ENCODE peak calls at places on chromosomes 16 and 17, in five cellular contexts. One of them, this sample, is unnamed.

GRCh38 chr17:33651631-33652030 is 358.5 kb upstream of the ASIC2 start:
- DNase-seq in A673: peak; percentile 1
- DNase-seq in PC-9: no peak
- DNase-seq in GM23338: peak; percentile 78
- DNase-seq in keratinocyte: no peak
- DNase-seq in this sample: no peak

GRCh38 chr17:40460585-40460975 is 17.3 kb downstream of the IGFBP4 start:
- DNase-seq in A673: peak; percentile 47
- DNase-seq in PC-9: no peak
- DNase-seq in GM23338: no peak
- DNase-seq in keratinocyte: no peak
- DNase-seq in this sample: no peak

GRCh38 chr16:12801511-12802042 is 2.1 kb downstream of the CPPED1 start:
- DNase-seq in A673: no peak
- DNase-seq in PC-9: peak; percentile 98
- DNase-seq in GM23338: no peak
- DNase-seq in keratinocyte: no peak
- DNase-seq in this sample: no peak

GRCh38 chr16:27281285-27281684 is 12.7 kb upstream of the NSMCE1 start:
- DNase-seq in A673: no peak
- DNase-seq in PC-9: no peak
- DNase-seq in GM23338: peak; percentile 23
- DNase-seq in keratinocyte: no peak
- DNase-seq in this sample: no peak

GRCh38 chr16:54473201-54473993 is 186.8 kb upstream of the IRX3 start:
- DNase-seq in A673: no peak
- DNase-seq in PC-9: no peak
- DNase-seq in GM23338: no peak
- DNase-seq in keratinocyte: no peak
- DNase-seq in this sample: no peak

GRCh38 chr16:86227801-86228200 is 282.5 kb upstream of the FOXF1 start:
- DNase-seq in A673: no peak
- DNase-seq in PC-9: no peak
- DNase-seq in GM23338: no peak
- DNase-seq in keratinocyte: no peak
- DNase-seq in this sample: no peak

GRCh38 chr17:79065105-79065670 is 9.4 kb upstream of the ENGASE start:
- DNase-seq in A673: peak; percentile 63
- DNase-seq in PC-9: no peak
- DNase-seq in GM23338: peak; percentile 77
- DNase-seq in keratinocyte: no peak
- DNase-seq in this sample: no peak

GRCh38 chr16:75251280-75252048 is at the start of gene BCAR1:
- DNase-seq in A673: peak; percentile 89
- DNase-seq in PC-9: peak; percentile 68
- DNase-seq in GM23338: peak; percentile 95
- DNase-seq in keratinocyte: no peak
- DNase-seq in this sample: no peak

GRCh38 chr16:85126731-85127662 is 14.7 kb upstream of the CIBAR2 start:
- DNase-seq in A673: peak; percentile 86
- DNase-seq in PC-9: no peak
- DNase-seq in GM23338: peak; percentile 75
- DNase-seq in keratinocyte: no peak
- DNase-seq in this sample: no peak

GRCh38 chr17:42422958-42423712 is at the start of gene CAVIN1:
- DNase-seq in A673: peak; percentile 87
- DNase-seq in PC-9: peak; percentile 82
- DNase-seq in GM23338: peak; percentile 99
- DNase-seq in keratinocyte: peak; percentile 75
- DNase-seq in this sample: no peak

GRCh38 chr17:42424991-42425610 is 2.0 kb upstream of the CAVIN1 start:
- DNase-seq in A673: no peak
- DNase-seq in PC-9: no peak
- DNase-seq in GM23338: no peak
- DNase-seq in keratinocyte: no peak
- DNase-seq in this sample: no peak

GRCh38 chr17:42423766-42424165 is 710 bp upstream of the CAVIN1 start:
- DNase-seq in A673: no peak
- DNase-seq in PC-9: no peak
- DNase-seq in GM23338: no peak
- DNase-seq in keratinocyte: no peak
- DNase-seq in this sample: no peak

GRCh38 chr17:42421479-42422332 is 1.4 kb downstream of the CAVIN1 start:
- DNase-seq in A673: no peak
- DNase-seq in PC-9: no peak
- DNase-seq in GM23338: peak; percentile 55
- DNase-seq in keratinocyte: no peak
- DNase-seq in this sample: no peak

DNA sequence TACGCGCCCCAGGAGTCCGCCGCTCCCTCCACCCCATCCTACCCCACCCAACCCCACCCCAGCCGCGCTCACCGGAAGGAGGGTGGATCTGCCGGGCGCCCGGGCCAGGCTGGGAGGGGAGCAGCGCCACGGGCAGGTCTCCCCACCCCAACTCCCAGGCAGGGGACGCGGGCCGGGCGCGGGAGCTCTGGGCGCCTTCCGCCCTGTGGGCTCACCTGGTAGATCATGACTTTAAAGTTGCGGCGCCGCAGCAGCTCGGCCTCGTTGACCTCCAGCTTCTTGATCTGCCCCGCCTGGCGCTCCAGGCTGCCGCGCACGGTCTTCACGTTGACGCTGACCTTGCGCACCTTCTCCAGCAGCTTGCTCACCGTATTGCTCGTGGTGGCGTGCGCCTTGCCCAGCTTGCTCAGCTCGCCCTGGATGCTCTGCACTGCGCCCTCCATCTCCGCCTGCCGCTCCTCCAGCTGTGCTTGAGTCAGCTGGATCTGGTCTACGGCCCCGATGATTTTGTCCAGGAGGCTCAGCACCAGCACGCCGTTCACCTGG is 571 bp downstream of the CAVIN1 start:
- DNase-seq in A673: no peak
- DNase-seq in PC-9: peak; percentile 56
- DNase-seq in GM23338: peak; percentile 70
- DNase-seq in keratinocyte: no peak
- DNase-seq in this sample: no peak
- TF ChIP-seq EZH2 in A673: no peak
- TF ChIP-seq EZH2 in PC-9: no peak
- TF ChIP-seq EZH2 in GM23338: no peak
- TF ChIP-seq EZH2 in keratinocyte: no peak
- TF ChIP-seq EZH2 in this sample: no peak

GRCh38 chr17:41731836-41732235 is 2.6 kb downstream of the HAP1 start:
- DNase-seq in A673: no peak
- DNase-seq in PC-9: no peak
- DNase-seq in GM23338: no peak
- DNase-seq in keratinocyte: no peak
- DNase-seq in this sample: no peak
- TF ChIP-seq EZH2 in A673: no peak
- TF ChIP-seq EZH2 in PC-9: no peak
- TF ChIP-seq EZH2 in GM23338: no peak
- TF ChIP-seq EZH2 in keratinocyte: no peak
- TF ChIP-seq EZH2 in this sample: no peak

GRCh38 chr16:3170440-3171180 is 17.4 kb upstream of the OR1F1 start:
- DNase-seq in A673: no peak
- DNase-seq in PC-9: no peak
- DNase-seq in GM23338: peak; percentile 87
- DNase-seq in keratinocyte: no peak
- DNase-seq in this sample: no peak
- TF ChIP-seq EZH2 in A673: no peak
- TF ChIP-seq EZH2 in PC-9: no peak
- TF ChIP-seq EZH2 in GM23338: no peak
- TF ChIP-seq EZH2 in keratinocyte: no peak
- TF ChIP-seq EZH2 in this sample: no peak

GRCh38 chr17:75652934-75653549 is 13.9 kb downstream of the RECQL5 start:
- DNase-seq in A673: peak; percentile 62
- DNase-seq in PC-9: no peak
- DNase-seq in GM23338: peak; percentile 84
- DNase-seq in keratinocyte: no peak
- DNase-seq in this sample: no peak
- TF ChIP-seq EZH2 in A673: no peak
- TF ChIP-seq EZH2 in PC-9: no peak
- TF ChIP-seq EZH2 in GM23338: no peak
- TF ChIP-seq EZH2 in keratinocyte: no peak
- TF ChIP-seq EZH2 in this sample: no peak

GRCh38 chr17:73642659-73643011 is 1.6 kb downstream of the SDK2 start:
- DNase-seq in A673: no peak
- DNase-seq in PC-9: no peak
- DNase-seq in GM23338: no peak
- DNase-seq in keratinocyte: no peak
- DNase-seq in this sample: no peak

GRCh38 chr17:73644145-73645049 is at the start of gene SDK2:
- DNase-seq in A673: no peak
- DNase-seq in PC-9: no peak
- DNase-seq in GM23338: peak; percentile 49
- DNase-seq in keratinocyte: no peak
- DNase-seq in this sample: no peak

GRCh38 chr17:73643846-73644144 is 450 bp downstream of the SDK2 start:
- DNase-seq in A673: no peak
- DNase-seq in PC-9: no peak
- DNase-seq in GM23338: no peak
- DNase-seq in keratinocyte: no peak
- DNase-seq in this sample: no peak

GRCh38 chr17:73641779-73642580 is 2.3 kb downstream of the SDK2 start:
- DNase-seq in A673: peak; percentile 71
- DNase-seq in PC-9: no peak
- DNase-seq in GM23338: no peak
- DNase-seq in keratinocyte: no peak
- DNase-seq in this sample: no peak

DNA sequence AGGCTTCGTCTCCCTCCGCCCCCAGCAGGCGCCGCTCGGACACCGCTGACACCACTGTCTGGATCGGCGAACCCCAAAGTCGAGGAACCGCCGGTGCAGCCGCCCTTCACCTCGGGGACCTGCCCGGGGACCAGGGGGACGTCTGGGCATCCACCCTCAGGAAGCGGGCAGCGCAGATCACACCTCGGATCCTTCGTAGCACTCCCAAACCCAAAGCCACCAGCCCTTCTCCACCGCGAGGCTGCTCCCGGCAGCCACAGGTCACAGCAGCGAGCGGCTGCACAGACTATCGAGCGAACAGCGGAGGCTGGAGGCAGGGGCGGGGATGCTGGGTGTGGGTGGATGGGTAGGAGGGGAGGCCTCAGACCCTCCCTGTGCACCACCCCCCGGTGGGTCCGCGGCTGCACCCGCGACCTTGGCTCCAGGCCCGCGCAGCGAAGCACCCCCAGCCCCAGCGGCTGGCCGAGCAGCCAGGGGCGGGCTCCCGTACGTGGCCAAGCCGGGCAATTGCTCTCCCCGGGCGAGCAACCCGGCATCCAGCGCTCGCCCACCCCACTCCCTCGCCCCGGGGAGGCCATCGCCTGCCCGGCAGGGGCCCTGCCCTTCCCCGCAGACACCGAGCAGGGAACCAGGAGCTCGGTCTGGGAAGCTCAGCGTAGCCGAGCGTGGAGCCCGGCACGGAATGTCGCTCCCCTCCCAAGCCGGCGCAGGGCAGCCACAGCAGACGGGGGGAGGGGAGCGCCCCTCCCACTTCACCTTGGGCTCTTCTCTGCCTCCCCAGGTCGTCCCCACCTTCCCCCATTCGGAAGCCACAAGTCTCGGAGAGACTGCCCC is 1.0 kb downstream of the SDK2 start:
- DNase-seq in A673: peak; percentile 21
- DNase-seq in PC-9: no peak
- DNase-seq in GM23338: peak; percentile 61
- DNase-seq in keratinocyte: no peak
- DNase-seq in this sample: no peak
- TF ChIP-seq EZH2 in A673: peak; percentile 86
- TF ChIP-seq EZH2 in PC-9: no peak
- TF ChIP-seq EZH2 in GM23338: peak; percentile 61
- TF ChIP-seq EZH2 in keratinocyte: no peak
- TF ChIP-seq EZH2 in this sample: no peak

DNA sequence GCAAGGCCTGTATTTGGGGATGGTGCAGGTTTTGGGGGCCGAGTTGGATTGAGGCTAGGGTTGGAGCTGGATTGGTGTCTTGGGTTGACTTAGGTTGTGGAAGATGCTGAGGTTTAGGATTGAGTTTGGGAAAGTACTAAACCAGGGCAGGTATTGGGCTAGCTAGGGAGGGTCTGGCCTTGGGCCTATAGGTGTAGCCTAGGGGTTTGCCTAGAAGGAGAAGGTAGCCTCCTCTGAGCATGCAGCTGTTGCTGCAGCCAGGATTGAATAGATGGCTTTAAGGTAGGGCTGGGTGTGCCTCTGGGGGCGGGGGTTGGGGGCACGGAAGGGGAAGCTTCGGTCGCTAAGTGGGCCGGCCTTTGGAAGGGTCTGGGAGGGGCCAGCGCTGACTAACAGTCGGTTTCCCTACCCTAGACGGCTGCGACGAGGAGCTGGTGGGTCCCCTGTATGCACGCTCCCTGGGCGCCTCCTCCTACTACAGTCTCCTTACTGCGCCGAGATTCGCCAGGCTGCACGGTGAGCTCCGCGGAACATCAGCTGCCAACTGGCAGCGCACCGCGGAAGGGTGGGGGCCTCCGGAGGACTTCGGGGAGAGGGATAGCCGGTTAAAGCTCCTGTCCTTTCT is 1.2 kb downstream of the CNTNAP1 start:
- DNase-seq in A673: no peak
- DNase-seq in PC-9: no peak
- DNase-seq in GM23338: peak; percentile 77
- DNase-seq in keratinocyte: no peak
- DNase-seq in this sample: no peak
- TF ChIP-seq EZH2 in A673: no peak
- TF ChIP-seq EZH2 in PC-9: no peak
- TF ChIP-seq EZH2 in GM23338: no peak
- TF ChIP-seq EZH2 in keratinocyte: no peak
- TF ChIP-seq EZH2 in this sample: no peak

DNA sequence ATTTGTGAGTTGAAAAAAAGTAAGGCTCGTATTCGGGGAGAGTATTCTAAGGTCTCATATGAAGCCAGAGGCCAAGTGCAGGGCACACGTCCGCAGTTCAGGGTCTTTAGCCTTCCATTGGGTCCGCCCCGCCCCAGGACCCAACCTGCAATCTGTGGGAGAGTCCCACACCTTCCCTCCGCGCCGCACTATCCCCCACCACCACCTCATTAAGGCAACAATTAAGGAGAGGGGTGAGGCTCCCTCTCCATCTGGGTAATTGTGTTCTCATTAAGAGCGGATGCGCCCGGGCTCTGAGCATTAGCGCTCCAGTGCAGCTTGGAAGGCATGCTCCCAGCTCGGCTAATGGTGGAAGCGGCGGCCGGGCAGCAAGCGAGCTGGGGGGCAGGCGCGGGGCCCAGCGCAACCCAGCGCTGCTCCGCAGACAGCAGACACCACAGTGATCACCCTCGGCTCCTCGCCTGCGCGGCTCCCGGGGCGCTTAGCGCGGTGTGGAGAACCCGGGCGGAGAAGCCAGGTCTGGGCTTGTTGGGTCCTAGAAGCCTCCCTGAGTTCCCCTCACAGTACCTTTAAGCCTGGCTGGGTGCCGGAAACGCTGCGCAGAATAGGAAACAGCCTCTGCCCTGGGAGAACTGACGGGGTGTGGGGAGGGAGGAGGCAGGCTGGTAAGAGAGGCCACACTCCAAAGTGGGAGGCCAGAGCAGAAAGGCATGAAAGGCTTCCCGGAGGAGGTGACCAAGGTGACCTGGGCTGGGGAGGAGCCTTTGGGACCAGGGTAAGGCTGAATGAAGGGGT is 6.5 kb downstream of the CBLN1 start:
- DNase-seq in A673: no peak
- DNase-seq in PC-9: no peak
- DNase-seq in GM23338: peak; percentile 64
- DNase-seq in keratinocyte: no peak
- DNase-seq in this sample: no peak
- TF ChIP-seq EZH2 in A673: peak; percentile 70
- TF ChIP-seq EZH2 in PC-9: no peak
- TF ChIP-seq EZH2 in GM23338: peak; percentile 71
- TF ChIP-seq EZH2 in keratinocyte: no peak
- TF ChIP-seq EZH2 in this sample: no peak

This sample was measured in SK-N-MC.